ENCODE peak calls at places on chromosomes 16 and 17, in seven cellular contexts. W is Caco-2, Q is mammary epithelial cell, M is tibial artery, A is upper lobe of right lung, S is A549, B is AG10803. F is an unnamed sample.
A peak's percentile ranks its signal among the peaks of the same experiment; 100 is the strongest.

GRCh38 chr17:19705201-19705600 is 11.2 kb downstream of the SLC47A2 start:
- DNase-seq in W (no peak), Q (no peak), M (no peak), A (no peak), S (no peak), B (no peak), F (no peak)

GRCh38 chr17:77859035-77859360 is 99.5 kb upstream of the TNRC6C start:
- DNase-seq in W (no peak), Q (no peak), M (no peak), A (peak; percentile 32), S (no peak), B (no peak), F (no peak)

GRCh38 chr16:87897563-87898505 is 28.5 kb upstream of the SLC7A5 start:
- DNase-seq in W (no peak), Q (no peak), M (no peak), A (no peak), S (no peak), B (no peak), F (no peak)

GRCh38 chr16:1746693-1747195 is 24.6 kb downstream of the NME3 start:
- DNase-seq in W (no peak), Q (no peak), M (no peak), A (no peak), S (peak; percentile 61), B (no peak), F (no peak)

GRCh38 chr16:14283786-14284185 is 212.7 kb downstream of the MRTFB start:
- DNase-seq in W (no peak), Q (no peak), M (no peak), A (no peak), S (no peak), B (no peak), F (no peak)

GRCh38 chr16:26983426-26983825 is 83.3 kb upstream of the C16orf82 start:
- DNase-seq in W (no peak), Q (no peak), M (no peak), A (no peak), S (no peak), B (peak; percentile 69), F (no peak)

GRCh38 chr16:49833796-49834195 is 22.1 kb downstream of the ZNF423 start:
- DNase-seq in W (no peak), Q (no peak), M (peak; percentile 68), A (no peak), S (no peak), B (no peak), F (no peak)

GRCh38 chr17:36461330-36462110 is 25.0 kb upstream of the ZNHIT3 start:
- DNase-seq in W (no peak), Q (no peak), M (no peak), A (no peak), S (no peak), B (no peak), F (no peak)

GRCh38 chr16:49441366-49441780 is 67.8 kb downstream of the C16orf78 start:
- DNase-seq in W (peak; percentile 7), Q (no peak), M (no peak), A (no peak), S (no peak), B (no peak), F (no peak)

GRCh38 chr17:64385187-64386083 is 5.2 kb downstream of the PECAM1 start:
- DNase-seq in W (peak; percentile 60), Q (peak; percentile 85), M (peak; percentile 73), A (peak; percentile 60), S (peak; percentile 63), B (peak; percentile 65), F (no peak)

GRCh38 chr16:26976913-26977312 is 89.8 kb upstream of the C16orf82 start:
- DNase-seq in W (no peak), Q (no peak), M (no peak), A (no peak), S (no peak), B (no peak), F (no peak)

GRCh38 chr17:41917957-41918391 is 777 bp downstream of the ACLY start:
- DNase-seq in W (no peak), Q (peak; percentile 31), M (peak; percentile 32), A (peak; percentile 82), S (peak; percentile 44), B (no peak), F (peak; percentile 17)

GRCh38 chr16:72481419-72481818 is 309.5 kb upstream of the PMFBP1 start:
- DNase-seq in W (no peak), Q (no peak), M (no peak), A (no peak), S (no peak), B (peak; percentile 7), F (no peak)

GRCh38 chr17:1347681-1348318 is 52.2 kb downstream of the YWHAE start:
- DNase-seq in W (no peak), Q (peak; percentile 44), M (peak; percentile 45), A (peak; percentile 37), S (no peak), B (peak; percentile 49), F (no peak)

GRCh38 chr16:87241135-87241771 is 75.9 kb downstream of the C16orf95 start:
- DNase-seq in W (no peak), Q (no peak), M (no peak), A (no peak), S (no peak), B (no peak), F (no peak)

GRCh38 chr16:68893710-68894705 is 50.7 kb downstream of the TANGO6 start:
- DNase-seq in W (peak; percentile 74), Q (no peak), M (no peak), A (no peak), S (peak; percentile 14), B (peak; percentile 12), F (peak; percentile 41)

GRCh38 chr17:3896108-3897099 is 3.6 kb upstream of the CAMKK1 start:
- DNase-seq in W (no peak), Q (no peak), M (no peak), A (no peak), S (no peak), B (no peak), F (no peak)

GRCh38 chr17:73478768-73479424 is 165.3 kb downstream of the SDK2 start:
- DNase-seq in W (no peak), Q (no peak), M (no peak), A (no peak), S (peak; percentile 26), B (no peak), F (no peak)

GRCh38 chr17:73482251-73482661 is 162.0 kb downstream of the SDK2 start:
- DNase-seq in W (no peak), Q (no peak), M (no peak), A (no peak), S (no peak), B (no peak), F (no peak)

GRCh38 chr17:73482674-73483293 is 161.5 kb downstream of the SDK2 start:
- DNase-seq in W (no peak), Q (no peak), M (no peak), A (no peak), S (no peak), B (no peak), F (no peak)

GRCh38 chr17:73480740-73481139 is 163.5 kb downstream of the SDK2 start:
- DNase-seq in W (no peak), Q (no peak), M (no peak), A (no peak), S (no peak), B (no peak), F (no peak)

GRCh38 chr17:73481672-73482071 is 162.6 kb downstream of the SDK2 start:
- DNase-seq in W (no peak), Q (no peak), M (no peak), A (no peak), S (no peak), B (no peak), F (no peak)
- TF ChIP-seq CTCF in W (no peak), Q (no peak), M (no peak), A (no peak), S (no peak), B (no peak), F (no peak)

GRCh38 chr17:44345497-44346026 is 460 bp downstream of the GRN start:
- DNase-seq in W (peak; percentile 72), Q (peak; percentile 62), M (no peak), A (no peak), S (peak; percentile 75), B (peak; percentile 61), F (peak; percentile 45)
- TF ChIP-seq CTCF in W (peak; percentile 57), Q (peak; percentile 21), M (peak; percentile 20), A (peak; percentile 43), S (peak; percentile 54), B (peak; percentile 60), F (peak; percentile 50)

GRCh38 chr16:2769100-2769529 is 8.0 kb downstream of the ELOB start:
- DNase-seq in W (no peak), Q (no peak), M (no peak), A (peak; percentile 63), S (no peak), B (no peak), F (no peak)

GRCh38 chr16:2770781-2771111 is 6.3 kb downstream of the ELOB start:
- DNase-seq in W (no peak), Q (no peak), M (no peak), A (no peak), S (no peak), B (no peak), F (no peak)

GRCh38 chr16:2771496-2772402 is 5.3 kb downstream of the ELOB start:
- DNase-seq in W (no peak), Q (no peak), M (no peak), A (peak; percentile 55), S (no peak), B (no peak), F (no peak)

GRCh38 chr16:2769675-2770056 is 7.4 kb downstream of the ELOB start:
- DNase-seq in W (no peak), Q (peak; percentile 74), M (no peak), A (peak; percentile 80), S (peak; percentile 41), B (peak; percentile 29), F (no peak)

GRCh38 chr16:2770057-2770780 is 6.9 kb downstream of the ELOB start:
- DNase-seq in W (no peak), Q (no peak), M (no peak), A (peak; percentile 63), S (peak; percentile 55), B (no peak), F (no peak)
- TF ChIP-seq CTCF in W (no peak), Q (no peak), M (no peak), A (no peak), S (no peak), B (no peak), F (no peak)

DNA sequence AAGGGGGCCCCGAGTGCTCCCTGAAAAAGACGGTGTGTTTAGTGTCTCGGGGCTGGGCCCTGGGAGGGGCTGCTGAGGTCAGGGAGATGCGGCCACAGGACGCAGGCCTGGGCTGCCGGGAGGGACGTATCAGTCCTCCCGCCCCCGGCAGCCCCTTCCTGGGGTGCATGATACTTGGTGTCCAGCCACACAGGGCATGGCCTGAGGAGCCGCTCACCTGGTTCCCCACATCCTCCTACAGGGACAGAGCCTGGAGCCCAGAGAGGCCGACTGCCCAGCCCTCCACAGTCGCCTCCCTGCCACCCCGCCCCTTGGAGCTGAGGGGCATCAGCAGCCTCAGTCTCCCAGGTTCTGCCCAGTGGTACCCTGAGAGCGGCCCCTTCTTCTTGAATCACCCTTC is 12.0 kb upstream of the DEF8 start:
- DNase-seq in W (no peak), Q (no peak), M (no peak), A (no peak), S (no peak), B (no peak), F (no peak)
- TF ChIP-seq CTCF in W (no peak), Q (no peak), M (no peak), A (no peak), S (no peak), B (no peak), F (no peak)

F was measured in progenitor cell of endocrine pancreas.